ENCODE peak calls at places on chromosomes 12 and 14, in eight cellular contexts. L, Y, R, T, G, X, A and N are unnamed samples.

GRCh38 chr12:125163148-125163547 is 97.9 kb downstream of the AACS start:
- DNase-seq in R (no peak), L (no peak), X (no peak), T (no peak), A (no peak), G (no peak), Y (no peak), N (no peak)

GRCh38 chr12:100716658-100716948 is 78.0 kb upstream of the ANO4 start:
- DNase-seq in T (no peak), A (no peak), Y (no peak), X (no peak), L (no peak), G (no peak), R (no peak), N (no peak)

GRCh38 chr12:91017511-91018263 is 12.9 kb upstream of the EPYC start:
- DNase-seq in L (no peak), R (no peak), G (no peak), X (no peak), A (no peak), Y (no peak), T (no peak), N (no peak)

GRCh38 chr14:64114166-64114565 is 180.0 kb downstream of the ESR2 start:
- DNase-seq in Y (no peak), R (no peak), T (no peak), G (no peak), X (no peak), A (no peak), L (no peak), N (no peak)

GRCh38 chr12:69129564-69129963 is 109.8 kb upstream of the CPSF6 start:
- DNase-seq in X (no peak), L (no peak), R (no peak), A (no peak), T (no peak), Y (no peak), G (no peak), N (no peak)

GRCh38 chr12:95836185-95836609 is 22.6 kb upstream of the SNRPF start:
- DNase-seq in G (no peak), L (no peak), R (no peak), A (no peak), X (no peak), T (peak), Y (no peak), N (peak)

GRCh38 chr12:98823012-98823411 is 177.9 kb downstream of the APAF1 start:
- DNase-seq in L (no peak), A (no peak), G (no peak), Y (no peak), R (no peak), X (no peak), T (no peak), N (no peak)

GRCh38 chr14:36020120-36021029 is 156.1 kb downstream of the PTCSC3 start:
- DNase-seq in L (no peak), G (no peak), T (no peak), A (no peak), R (no peak), X (no peak), Y (no peak), N (peak)

GRCh38 chr12:57779736-57780135 is 2.9 kb upstream of the TSFM start:
- DNase-seq in T (no peak), A (no peak), G (peak), L (no peak), R (no peak), X (no peak), Y (no peak), N (no peak)

GRCh38 chr12:128083132-128083729 is 183.7 kb upstream of the TMEM132C start:
- DNase-seq in L (no peak), Y (no peak), A (no peak), T (no peak), X (no peak), G (no peak), R (no peak), N (no peak)

GRCh38 chr12:89497005-89497404 is 27.6 kb downstream of the GALNT4 start:
- DNase-seq in R (no peak), X (no peak), Y (no peak), A (no peak), T (no peak), G (no peak), L (no peak), N (no peak)